ENCODE peak calls at places on chromosomes 16 and 17, in seven cellular contexts. E, L, F, W, Q, T and O are unnamed samples.

GRCh38 chr17:330993-331701 is 21.5 kb downstream of the RPH3AL start:
- DNase-seq in F (peak; percentile 73), Q (no peak), T (no peak), W (no peak), E (no peak), L (no peak), O (no peak)

GRCh38 chr17:78723001-78723796 is 58.9 kb downstream of the CYTH1 start:
- DNase-seq in W (no peak), L (no peak), E (no peak), F (peak; percentile 81), Q (no peak), T (no peak), O (no peak)

GRCh38 chr17:41824086-41824485 is 11.3 kb downstream of the FKBP10 start:
- DNase-seq in Q (no peak), L (no peak), T (no peak), W (no peak), F (no peak), E (no peak), O (no peak)

GRCh38 chr17:29683481-29683880 is 60.8 kb upstream of the CORO6 start:
- DNase-seq in T (no peak), Q (no peak), L (no peak), W (no peak), E (no peak), F (no peak), O (no peak)

GRCh38 chr16:31022574-31023251 is 10.6 kb upstream of the STX4 start:
- DNase-seq in E (no peak), T (no peak), Q (no peak), F (no peak), L (no peak), W (no peak), O (no peak)

GRCh38 chr17:80852476-80853015 is 139.1 kb upstream of the CHMP6 start:
- DNase-seq in W (no peak), L (no peak), F (no peak), E (no peak), Q (no peak), T (no peak), O (no peak)

GRCh38 chr16:5158494-5158893 is 60.9 kb upstream of the EEF2KMT start:
- DNase-seq in W (no peak), F (no peak), Q (no peak), E (no peak), L (no peak), T (no peak), O (no peak)

GRCh38 chr17:45954914-45955313 is 44.1 kb upstream of the STH start:
- DNase-seq in E (no peak), L (no peak), Q (no peak), W (no peak), F (peak; percentile 2), T (no peak), O (no peak)

GRCh38 chr17:57166803-57167202 is 81.8 kb downstream of the AKAP1 start:
- DNase-seq in Q (no peak), W (no peak), T (no peak), F (no peak), E (no peak), L (no peak), O (no peak)

GRCh38 chr17:11144358-11145233 is 96.4 kb upstream of the SHISA6 start:
- DNase-seq in F (no peak), T (no peak), W (peak; percentile 35), Q (no peak), L (peak; percentile 47), E (no peak), O (no peak)

GRCh38 chr16:57538235-57538711 is 1.9 kb upstream of the CCDC102A start:
- DNase-seq in F (peak; percentile 39), L (no peak), Q (no peak), E (no peak), W (no peak), T (no peak), O (no peak)

GRCh38 chr17:78937561-78937960 is 12.4 kb upstream of the TIMP2 start:
- DNase-seq in L (no peak), E (no peak), Q (no peak), T (no peak), F (no peak), W (no peak), O (no peak)

GRCh38 chr17:81388091-81388611 is 7.1 kb upstream of the BAHCC1 start:
- DNase-seq in L (no peak), Q (no peak), F (no peak), E (no peak), W (no peak), T (no peak), O (no peak)